ENCODE peak calls at places on chromosome 12, in five cellular contexts. A is spleen, L is A549, G is upper lobe of right lung, I is Panc1. B is an unnamed sample. For H3K4me1, the result is how much of the 10 kb centered on the place peaks cover.

GRCh38 chr12:46259071-46259470 is 9.8 kb downstream of the SLC38A1 start:
- DNase-seq in A (no peak), L (no peak), G (no peak), I (no peak), B (no peak)

GRCh38 chr12:123929869-123930583 is 42.6 kb downstream of the CCDC92 start:
- DNase-seq in A (no peak), G (peak), I (no peak), L (no peak), B (peak)

GRCh38 chr12:45834809-45835208 is 105.3 kb downstream of the ARID2 start:
- DNase-seq in A (no peak), G (no peak), I (no peak), L (no peak), B (no peak)

GRCh38 chr12:15684896-15685658 is 104.1 kb downstream of the EPS8 start:
- DNase-seq in G (no peak), L (no peak), I (no peak), A (no peak), B (no peak)

GRCh38 chr12:53659011-53659551 is 16.8 kb downstream of the ATP5MC2 start:
- DNase-seq in A (no peak), L (peak), I (peak), G (no peak), B (no peak)

GRCh38 chr12:102197789-102198188 is at the start of gene PMCH:
- DNase-seq in G (no peak), A (no peak), I (no peak), L (no peak), B (no peak)

GRCh38 chr12:56104815-56105476 is 587 bp downstream of the PA2G4 start:
- DNase-seq in L (peak), I (no peak), A (peak), G (no peak), B (peak)

GRCh38 chr12:50986961-50987737 is 34.8 kb downstream of the HIGD1C start:
- DNase-seq in A (no peak), I (peak), G (no peak), L (peak), B (no peak)

GRCh38 chr12:52825961-52826360 is 8.2 kb downstream of the KRT79 start:
- DNase-seq in G (no peak), A (peak), I (no peak), L (no peak), B (no peak)

GRCh38 chr12:82426586-82426985 is 68.3 kb downstream of the METTL25 start:
- DNase-seq in L (no peak), A (no peak), G (no peak), I (no peak), B (no peak)

GRCh38 chr12:42299392-42300308 is 26.2 kb downstream of the ZCRB1 start:
- DNase-seq in G (no peak), L (peak), I (no peak), A (no peak), B (no peak)

GRCh38 chr12:43126652-43127051 is 425.4 kb downstream of the ADAMTS20 start:
- DNase-seq in I (no peak), G (no peak), L (no peak), A (no peak), B (no peak)

GRCh38 chr12:11880424-11880823 is 190.3 kb upstream of the BCL2L14 start:
- DNase-seq in A (no peak), L (no peak), G (no peak), I (no peak), B (no peak)

GRCh38 chr12:117441751-117442150 is 80.3 kb upstream of the NOS1 start:
- DNase-seq in L (peak), G (no peak), A (no peak), I (no peak), B (no peak)

GRCh38 chr12:116277393-116278258 is at the start of gene MED13L:
- DNase-seq in G (peak), L (peak), A (peak), I (no peak), B (peak)

GRCh38 chr12:116278259-116278595 is 734 bp upstream of the MED13L start:
- DNase-seq in L (peak), I (no peak), A (no peak), G (no peak), B (no peak)

GRCh38 chr12:116278667-116279066 is 1.2 kb upstream of the MED13L start:
- DNase-seq in A (no peak), I (no peak), L (no peak), G (no peak), B (no peak)

GRCh38 chr12:116274552-116275375 is 2.7 kb downstream of the MED13L start:
- DNase-seq in L (no peak), I (no peak), G (no peak), A (no peak), B (no peak)

GRCh38 chr12:116276433-116277216 is 868 bp downstream of the MED13L start:
- DNase-seq in G (peak), L (peak), I (no peak), A (peak), B (peak)
- TF ChIP-seq CTCF in G (no peak), L (no peak), I (no peak), A (no peak), B (no peak)

DNA sequence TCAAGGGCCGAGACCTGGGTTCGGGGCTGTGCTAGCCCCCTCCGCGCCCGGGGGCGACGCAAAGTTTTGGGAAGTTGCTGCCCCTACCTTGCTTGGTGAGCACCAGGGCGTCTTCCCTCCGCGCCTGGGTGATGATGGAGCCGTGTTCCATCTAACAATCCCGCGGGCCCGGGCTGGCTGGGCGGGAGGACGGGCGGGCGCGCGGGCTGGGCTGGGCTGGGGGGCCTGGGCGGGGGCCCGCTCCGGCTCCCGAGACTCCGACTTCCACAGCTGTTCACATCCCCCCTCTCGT is 298 bp downstream of the CTDSP2 start:
- DNase-seq in L (no peak), A (no peak), I (no peak), G (no peak), B (no peak)
- H3K4me1 ChIP-seq in L (under half), A (under half), I (under half), G (under half), B (under half)

DNA sequence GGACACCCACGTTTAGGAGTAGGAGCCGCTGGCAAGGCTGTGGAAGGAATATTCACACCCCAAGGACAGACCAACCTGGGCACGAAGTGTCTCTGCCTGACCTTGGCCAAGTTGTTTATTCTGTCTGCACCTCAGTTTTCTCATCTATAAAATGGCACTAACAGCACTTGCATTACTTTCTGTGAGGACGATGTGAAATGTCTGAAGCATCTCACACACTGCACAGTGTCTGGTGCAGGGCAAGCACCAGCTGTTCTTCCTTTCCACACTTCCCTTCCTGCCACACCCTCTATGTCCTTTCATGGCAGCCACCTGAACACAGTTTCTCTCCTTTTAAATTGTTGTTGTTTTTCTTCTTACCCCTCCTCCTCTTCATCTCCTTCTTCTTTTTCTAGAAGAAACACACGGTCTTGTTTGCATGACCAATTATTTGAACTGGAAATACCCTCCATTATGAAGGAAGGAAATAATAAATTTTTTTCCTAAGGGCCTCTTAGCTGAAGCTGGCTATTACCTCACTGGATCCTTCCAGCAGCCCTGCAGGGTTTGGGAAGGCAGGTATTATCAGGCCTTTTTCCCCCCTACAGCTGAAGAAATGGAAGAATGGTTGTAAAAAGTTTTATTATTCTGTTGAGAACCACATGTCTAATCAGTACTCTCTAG is 42.9 kb upstream of the ATP23 start:
- DNase-seq in A (no peak), G (no peak), I (no peak), L (no peak), B (no peak)
- H3K4me3 ChIP-seq in A (no peak), G (no peak), I (no peak), L (no peak), B (no peak)

GRCh38 chr12:54890339-54890738 is 36.0 kb downstream of the MUCL1 start:
- DNase-seq in L (no peak), A (no peak), G (no peak), I (no peak), B (no peak)
- TF ChIP-seq CTCF in L (no peak), A (no peak), G (no peak), I (no peak), B (no peak)

B was measured in kidney.